ENCODE peak calls at places on chromosomes 6 and 20, in five cellular contexts. C is uterus, M is HCT116, Q is vagina, Y is suprapubic skin. F is an unnamed sample.

GRCh38 chr20:9163995-9164394 is 95.1 kb downstream of the PLCB4 start:
- DNase-seq in Q (no peak), M (no peak), Y (no peak), C (no peak), F (no peak)

GRCh38 chr6:53547166-53547814 is 2.4 kb upstream of the GCLC start:
- DNase-seq in Q (no peak), M (no peak), C (no peak), Y (no peak), F (no peak)

GRCh38 chr6:40962241-40962640 is 76.8 kb downstream of the UNC5CL start:
- DNase-seq in Y (no peak), C (no peak), Q (no peak), M (peak; percentile 77), F (no peak)

GRCh38 chr6:13397359-13398080 is 69.2 kb upstream of the TBC1D7 start:
- DNase-seq in Y (no peak), Q (no peak), C (no peak), M (no peak), F (no peak)

GRCh38 chr6:33314943-33315752 is 1.3 kb upstream of the TAPBP start:
- DNase-seq in Q (no peak), Y (peak; percentile 81), C (peak; percentile 63), M (no peak), F (peak; percentile 78)

GRCh38 chr6:53070808-53071207 is 5.6 kb downstream of the FBXO9 start:
- DNase-seq in M (no peak), Y (no peak), C (no peak), Q (no peak), F (no peak)

GRCh38 chr20:41276317-41276751 is 41.2 kb downstream of the ZHX3 start:
- DNase-seq in Y (no peak), Q (no peak), M (no peak), C (no peak), F (no peak)

GRCh38 chr20:51487525-51488279 is 54.8 kb downstream of the NFATC2 start:
- DNase-seq in C (peak; percentile 56), Y (no peak), M (peak; percentile 89), Q (no peak), F (no peak)

GRCh38 chr6:142635130-142635529 is 309.8 kb downstream of the HIVEP2 start:
- DNase-seq in Q (no peak), C (no peak), Y (no peak), M (no peak), F (no peak)

GRCh38 chr6:126662966-126663365 is 323.1 kb downstream of the CENPW start:
- DNase-seq in C (no peak), M (no peak), Y (no peak), Q (no peak), F (no peak)

GRCh38 chr20:41032243-41032642 is 3.6 kb downstream of the TOP1 start:
- DNase-seq in Y (no peak), M (no peak), C (no peak), Q (no peak), F (no peak)

GRCh38 chr6:53043626-53044025 is 21.6 kb upstream of the FBXO9 start:
- DNase-seq in C (no peak), Y (no peak), M (no peak), Q (no peak), F (no peak)

GRCh38 chr20:63574156-63574828 is at the start of gene HELZ2:
- DNase-seq in Y (peak; percentile 88), Q (no peak), M (peak; percentile 16), C (peak; percentile 78), F (peak; percentile 72)
- TF ChIP-seq POLR2A in Y (no peak), Q (no peak), M (peak; percentile 33), C (no peak), F (peak; percentile 44)

GRCh38 chr6:151324079-151324825 is 67.1 kb downstream of the ZBTB2 start:
- DNase-seq in C (peak; percentile 93), M (peak; percentile 72), Y (peak; percentile 90), Q (no peak), F (peak; percentile 61)

GRCh38 chr6:151325075-151326050 is 66.0 kb downstream of the ZBTB2 start:
- DNase-seq in Y (peak; percentile 80), C (peak; percentile 63), Q (no peak), M (peak; percentile 78), F (peak; percentile 27)

GRCh38 chr6:151327079-151327478 is 64.3 kb downstream of the ZBTB2 start:
- DNase-seq in Q (no peak), C (no peak), Y (no peak), M (no peak), F (no peak)

GRCh38 chr6:151335930-151336329 is 55.4 kb downstream of the ZBTB2 start:
- DNase-seq in Q (no peak), Y (no peak), M (no peak), C (no peak), F (no peak)

DNA sequence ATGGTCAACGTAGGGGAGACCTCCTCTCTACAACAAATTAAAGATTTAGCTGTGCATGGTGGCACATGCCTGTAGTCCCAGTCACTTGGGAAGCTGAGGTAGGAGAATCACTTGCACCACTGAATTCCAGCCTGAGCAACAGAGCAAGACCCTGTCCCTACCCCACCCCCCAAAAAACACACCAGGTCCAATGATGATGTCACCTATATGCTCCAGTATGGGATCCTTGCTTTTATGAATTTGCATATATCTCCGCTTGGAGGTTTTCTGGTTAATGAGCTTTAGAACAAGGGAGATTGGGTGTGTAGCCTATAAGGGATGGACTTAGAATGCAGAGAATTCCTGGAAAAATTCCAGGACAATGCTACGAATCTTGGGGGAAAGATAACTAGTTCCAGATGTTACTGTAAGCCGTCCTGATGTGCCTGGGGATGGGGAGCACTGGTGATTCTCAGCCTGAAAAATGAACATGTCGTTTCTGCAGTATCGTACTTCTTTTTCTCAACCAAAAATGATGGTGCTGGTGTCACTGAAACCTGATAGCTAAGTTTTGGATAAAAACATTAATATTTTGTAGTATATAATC is 61.1 kb downstream of the ZBTB2 start:
- DNase-seq in Y (no peak), Q (no peak), C (no peak), M (no peak), F (no peak)
- H3K27ac ChIP-seq in Y (no peak overlapping the region), Q (no peak overlapping the region), C (no peak overlapping the region), M (peak overlapping the region; percentile 69), F (no peak overlapping the region)

DNA sequence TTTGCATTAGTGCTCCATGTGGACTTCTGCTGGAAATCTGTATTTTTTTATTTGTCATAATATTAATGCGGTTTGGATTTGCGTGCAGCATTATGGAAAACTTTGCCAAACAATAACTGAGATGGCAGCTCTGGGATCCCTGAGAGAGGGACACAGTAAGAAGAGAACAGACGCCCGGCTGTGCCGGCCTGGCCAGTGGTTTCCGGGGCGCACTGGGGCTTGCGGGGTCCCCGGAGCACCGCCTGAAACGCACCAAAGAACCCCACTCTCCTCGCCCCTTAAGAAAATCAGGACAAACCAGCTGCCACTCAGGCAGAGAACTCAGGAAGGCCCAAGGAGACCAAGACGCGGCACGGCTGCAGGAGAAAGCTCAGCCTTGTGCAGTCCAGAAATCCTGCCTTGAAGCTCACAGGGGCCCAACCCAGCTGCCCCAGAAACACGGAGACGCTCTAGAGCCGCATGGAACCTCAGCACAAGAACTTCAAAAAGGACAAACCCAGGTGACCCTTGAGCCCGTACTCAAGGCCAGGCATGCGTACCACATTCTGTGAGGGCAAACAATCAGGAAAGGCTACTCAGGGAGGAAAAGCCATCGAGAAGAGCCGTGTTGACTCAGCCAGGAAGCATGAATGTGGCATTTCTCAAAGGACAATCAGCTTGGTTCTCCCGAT is 226.5 kb upstream of the CDYL start:
- DNase-seq in Q (no peak), Y (no peak), C (no peak), M (no peak), F (no peak)
- TF ChIP-seq POLR2A in Q (no peak), Y (no peak), C (no peak), M (no peak), F (no peak)

GRCh38 chr6:2763876-2764540 is 1.2 kb upstream of the WRNIP1 start:
- DNase-seq in C (no peak), M (no peak), Q (no peak), Y (no peak), F (no peak)
- H3K27ac ChIP-seq in C (peak overlapping the region; percentile 83), M (peak overlapping the region; percentile 72), Q (peak overlapping the region; percentile 92), Y (peak overlapping the region; percentile 97), F (peak overlapping the region; percentile 81)

GRCh38 chr20:63929071-63929470 is 27.1 kb downstream of the UCKL1 start:
- DNase-seq in C (no peak), M (no peak), Y (no peak), Q (no peak), F (no peak)
- TF ChIP-seq POLR2A in C (no peak), M (no peak), Y (no peak), Q (no peak), F (no peak)

GRCh38 chr6:119449253-119450156 is 99.9 kb upstream of the MAN1A1 start:
- DNase-seq in Y (no peak), Q (no peak), C (no peak), M (no peak), F (no peak)
- H3K27ac ChIP-seq in Y (peak overlapping the region; percentile 41), Q (no peak overlapping the region), C (no peak overlapping the region), M (no peak overlapping the region), F (no peak overlapping the region)

DNA sequence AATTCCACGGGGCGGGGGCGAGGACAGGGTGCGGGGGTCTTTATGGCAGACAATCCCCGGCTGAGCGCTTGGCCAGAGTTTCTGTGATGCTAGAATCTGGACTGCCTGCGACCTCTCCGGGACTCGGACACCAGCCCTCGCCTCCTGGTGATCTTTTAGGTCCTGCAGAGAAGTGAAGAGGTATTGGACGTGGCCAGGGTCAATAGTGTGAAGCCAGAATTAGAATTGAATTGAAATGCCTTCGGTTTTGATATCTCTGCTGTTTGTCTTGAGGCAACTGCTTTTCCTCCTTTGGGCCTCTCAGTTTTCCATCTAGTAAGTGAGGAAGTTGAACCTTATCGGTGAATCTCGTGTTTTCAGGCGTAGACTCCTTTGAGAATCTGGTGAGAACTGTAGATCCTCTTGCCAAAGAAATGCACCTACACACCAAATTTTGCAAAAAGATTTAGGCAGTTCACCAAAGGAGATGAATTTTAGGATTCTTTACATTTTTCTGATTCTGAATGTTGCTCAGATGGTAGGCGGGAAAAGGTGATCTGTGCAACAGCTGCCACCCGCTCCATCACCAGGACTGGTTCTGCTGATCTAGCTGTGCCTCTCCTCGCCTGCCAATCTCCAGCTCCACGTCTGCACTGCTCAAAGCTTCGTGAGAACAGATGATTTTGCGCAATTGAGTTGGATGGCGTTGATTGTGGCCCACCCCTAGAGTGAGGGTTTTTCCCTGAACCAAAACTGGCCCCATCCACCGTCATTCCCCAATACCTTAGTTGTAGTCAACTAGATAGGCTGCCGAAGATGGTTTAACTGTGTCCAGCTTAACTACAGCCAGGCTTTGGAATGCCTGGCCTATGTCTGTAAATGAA is 837 bp upstream of the OSER1 start:
- DNase-seq in C (no peak), Y (peak; percentile 67), Q (no peak), M (no peak), F (peak; percentile 35)
- TF ChIP-seq POLR2A in C (no peak), Y (no peak), Q (no peak), M (no peak), F (no peak)

GRCh38 chr6:121694389-121695185 is 259.1 kb downstream of the GJA1 start:
- DNase-seq in C (no peak), Q (no peak), Y (no peak), M (no peak), F (no peak)

GRCh38 chr6:121688974-121689373 is 253.5 kb downstream of the GJA1 start:
- DNase-seq in Y (no peak), M (no peak), Q (no peak), C (no peak), F (no peak)

GRCh38 chr6:121695346-121695745 is 259.9 kb downstream of the GJA1 start:
- DNase-seq in C (no peak), Q (no peak), Y (no peak), M (no peak), F (no peak)

GRCh38 chr6:121686611-121687023 is 251.2 kb downstream of the GJA1 start:
- DNase-seq in Q (no peak), M (no peak), Y (no peak), C (no peak), F (no peak)

GRCh38 chr6:121691126-121691540 is 255.7 kb downstream of the GJA1 start:
- DNase-seq in C (no peak), Q (no peak), M (no peak), Y (no peak), F (no peak)
- H3K27ac ChIP-seq in C (no peak overlapping the region), Q (no peak overlapping the region), M (no peak overlapping the region), Y (no peak overlapping the region), F (no peak overlapping the region)

F was measured in prostate gland.